ENCODE peak calls at places on chromosomes 3 and 15, in eight cellular contexts. O is tibial nerve, A is spleen, F is A549, W is upper lobe of right lung, C is adrenal gland, Z is body of pancreas, N is stomach. I is an unnamed sample. For H3K4me1, the result is how much of the 10 kb centered on the place peaks cover.

GRCh38 chr15:87591042-87591441 is 665.5 kb downstream of the NTRK3 start:
- DNase-seq in O (no peak), A (no peak), F (no peak), W (no peak), C (no peak), Z (no peak), N (no peak), I (no peak)

GRCh38 chr15:27601239-27601942 is 497.7 kb downstream of the OCA2 start:
- DNase-seq in O (no peak), A (no peak), F (no peak), W (no peak), C (no peak), Z (no peak), N (no peak), I (no peak)

GRCh38 chr3:86382556-86382955 is 608.4 kb downstream of the VGLL3 start:
- DNase-seq in O (no peak), A (no peak), F (no peak), W (no peak), C (no peak), Z (no peak), N (no peak), I (no peak)

GRCh38 chr15:32730677-32731654 is 13.2 kb downstream of the GREM1 start:
- DNase-seq in O (no peak), A (no peak), F (no peak), W (peak), C (no peak), Z (peak), N (peak), I (peak)

GRCh38 chr3:187963677-187964385 is 190.1 kb upstream of the LPP start:
- DNase-seq in O (no peak), A (no peak), F (no peak), W (no peak), C (no peak), Z (no peak), N (no peak), I (no peak)

GRCh38 chr3:101890716-101891115 is 41.4 kb downstream of the NFKBIZ start:
- DNase-seq in O (no peak), A (no peak), F (no peak), W (no peak), C (no peak), Z (no peak), N (no peak), I (no peak)

GRCh38 chr3:52317601-52318000 is 1.5 kb downstream of the DNAH1 start:
- DNase-seq in O (no peak), A (peak), F (no peak), W (peak), C (no peak), Z (peak), N (peak), I (peak)

GRCh38 chr15:45088801-45089711 is 24.9 kb downstream of the DUOX2 start:
- DNase-seq in O (no peak), A (no peak), F (no peak), W (no peak), C (peak), Z (no peak), N (no peak), I (peak)

GRCh38 chr3:102105113-102105642 is 255.9 kb downstream of the NFKBIZ start:
- DNase-seq in O (no peak), A (no peak), F (no peak), W (no peak), C (no peak), Z (no peak), N (no peak), I (no peak)

GRCh38 chr3:191331443-191331842 is 1.1 kb upstream of the UTS2B start:
- DNase-seq in O (no peak), A (no peak), F (no peak), W (no peak), C (no peak), Z (no peak), N (no peak), I (no peak)

GRCh38 chr3:10285742-10286524 is 6.8 kb downstream of the GHRL start:
- DNase-seq in O (no peak), A (no peak), F (no peak), W (no peak), C (no peak), Z (no peak), N (no peak), I (no peak)

GRCh38 chr3:191296041-191296541 is 33.1 kb upstream of the CCDC50 start:
- DNase-seq in O (no peak), A (no peak), F (no peak), W (no peak), C (no peak), Z (no peak), N (no peak), I (no peak)

GRCh38 chr3:177478170-177478859 is 281.0 kb upstream of the TBL1XR1 start:
- DNase-seq in O (no peak), A (no peak), F (peak), W (no peak), C (peak), Z (peak), N (peak), I (no peak)

GRCh38 chr3:135238866-135239434 is 443.9 kb downstream of the EPHB1 start:
- DNase-seq in O (no peak), A (no peak), F (no peak), W (no peak), C (no peak), Z (no peak), N (no peak), I (peak)

GRCh38 chr3:125062904-125063618 is 7.3 kb upstream of the HEG1 start:
- DNase-seq in O (no peak), A (no peak), F (peak), W (peak), C (no peak), Z (peak), N (peak), I (no peak)

GRCh38 chr3:89571707-89572106 is 464.3 kb downstream of the EPHA3 start:
- DNase-seq in O (no peak), A (no peak), F (no peak), W (peak), C (no peak), Z (no peak), N (no peak), I (no peak)

GRCh38 chr15:76366714-76367113 is 30.1 kb downstream of the ISL2 start:
- DNase-seq in O (no peak), A (no peak), F (no peak), W (no peak), C (no peak), Z (peak), N (no peak), I (no peak)

GRCh38 chr3:47296562-47297302 is 14.0 kb downstream of the KLHL18 start:
- DNase-seq in O (no peak), A (no peak), F (no peak), W (no peak), C (no peak), Z (no peak), N (no peak), I (no peak)

DNA sequence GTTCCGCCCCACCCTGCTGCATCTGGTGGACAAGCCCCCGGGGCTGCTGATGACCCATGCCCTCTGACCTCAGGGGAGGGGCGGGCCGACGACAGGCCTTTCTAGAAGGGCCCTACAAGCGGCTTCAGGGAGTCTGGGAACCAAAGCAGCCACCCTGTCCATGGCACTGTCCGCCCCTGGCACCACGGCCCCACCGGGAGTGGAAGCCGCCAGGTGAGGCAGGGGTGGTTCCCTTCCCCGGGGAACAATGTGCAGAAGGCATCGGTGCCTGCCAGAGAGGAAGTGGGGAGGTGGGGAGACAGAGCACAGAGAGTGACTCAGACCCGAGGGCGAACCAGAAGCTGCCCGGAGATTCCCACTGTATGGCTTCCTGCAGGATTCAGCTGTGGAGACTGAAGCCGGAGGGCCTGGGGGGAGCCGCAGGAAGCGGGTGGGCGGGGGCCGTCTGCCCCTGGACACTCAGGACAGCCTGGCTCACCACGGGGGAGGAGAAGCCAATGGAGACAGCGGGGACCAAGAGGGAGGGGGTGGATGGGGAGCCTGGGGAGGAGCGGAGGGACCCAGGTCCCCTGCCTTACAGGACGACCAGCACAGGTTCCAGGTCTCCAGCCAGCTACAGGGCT is 134.0 kb downstream of the TPRA1 start:
- DNase-seq in O (no peak), A (peak), F (no peak), W (peak), C (no peak), Z (peak), N (peak), I (peak)
- H3K4me3 ChIP-seq in O (no peak), A (peak), F (no peak), W (no peak), C (no peak), Z (no peak), N (peak), I (peak)

GRCh38 chr3:182644800-182645433 is 148.4 kb upstream of the ATP11B start:
- DNase-seq in O (no peak), A (no peak), F (no peak), W (no peak), C (no peak), Z (no peak), N (no peak), I (no peak)

GRCh38 chr3:182651461-182651860 is 141.8 kb upstream of the ATP11B start:
- DNase-seq in O (no peak), A (no peak), F (no peak), W (no peak), C (no peak), Z (no peak), N (no peak), I (no peak)

DNA sequence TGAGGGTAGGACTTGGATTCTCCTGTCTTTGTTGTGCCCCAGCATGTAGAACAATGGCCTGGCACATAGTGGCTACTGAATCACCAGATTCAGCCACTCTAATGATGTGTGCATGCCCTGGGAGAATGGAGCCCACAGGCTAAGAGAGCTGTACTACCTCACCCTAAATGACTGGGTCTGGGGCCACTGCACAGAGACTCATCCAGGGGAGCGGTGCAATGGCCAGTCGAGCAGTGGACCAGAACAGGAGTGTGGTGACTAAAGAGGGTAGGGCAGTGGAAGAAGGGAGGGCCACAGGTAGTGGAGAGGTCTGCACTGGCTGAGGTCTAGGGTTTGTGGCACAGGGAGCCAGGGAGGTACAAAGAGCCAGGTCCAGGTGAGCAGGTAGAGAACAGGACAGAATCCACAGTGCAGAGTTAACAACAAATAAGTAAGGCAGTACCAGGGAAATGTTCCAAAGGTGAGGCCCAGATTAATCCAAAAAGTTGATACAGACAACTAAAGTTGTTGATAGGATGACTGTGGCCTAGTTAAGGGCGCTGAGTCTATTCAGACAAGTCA is 142.7 kb upstream of the ATP11B start:
- DNase-seq in O (no peak), A (no peak), F (no peak), W (no peak), C (no peak), Z (no peak), N (no peak), I (no peak)
- TF ChIP-seq CTCF in O (no peak), A (no peak), F (no peak), W (no peak), C (no peak), Z (no peak), N (no peak), I (no peak)

DNA sequence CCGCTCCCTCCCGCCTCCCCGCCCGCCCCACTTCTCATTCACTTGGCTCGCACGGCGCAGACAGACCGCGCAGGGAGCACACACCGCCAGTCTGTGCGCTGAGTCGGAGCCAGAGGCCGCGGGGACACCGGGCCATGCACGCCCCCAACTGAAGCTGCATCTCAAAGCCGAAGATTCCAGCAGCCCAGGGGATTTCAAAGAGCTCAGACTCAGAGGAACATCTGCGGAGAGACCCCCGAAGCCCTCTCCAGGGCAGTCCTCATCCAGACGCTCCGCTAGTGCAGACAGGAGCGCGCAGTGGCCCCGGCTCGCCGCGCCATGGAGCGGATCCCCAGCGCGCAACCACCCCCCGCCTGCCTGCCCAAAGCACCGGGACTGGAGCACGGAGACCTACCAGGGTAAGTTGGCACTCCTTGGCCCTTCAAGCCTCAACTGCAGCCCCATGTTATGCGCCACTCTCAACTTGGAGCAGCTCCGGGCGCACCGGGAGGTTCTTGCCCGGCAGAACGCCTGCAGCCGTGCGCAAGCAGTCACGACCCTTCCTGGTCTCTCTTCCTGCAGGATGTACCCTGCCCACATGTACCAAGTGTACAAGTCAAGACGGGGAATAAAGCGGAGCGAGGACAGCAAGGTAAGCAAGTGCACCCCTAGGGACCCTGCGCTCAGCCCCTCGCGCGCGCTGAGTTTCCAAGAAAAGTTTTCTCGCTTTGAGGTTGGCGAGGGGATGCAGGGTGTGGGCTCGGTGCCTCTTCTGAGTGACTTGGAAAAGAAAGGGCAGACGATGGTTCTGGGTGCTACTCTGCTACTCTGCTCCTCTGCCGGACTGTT is at the start of gene BHLHE40:
- DNase-seq in O (no peak), A (peak), F (no peak), W (no peak), C (no peak), Z (no peak), N (no peak), I (no peak)
- H3K4me1 ChIP-seq in O (under half), A (half or more), F (under half), W (under half), C (under half), Z (half or more), N (half or more), I (under half)

GRCh38 chr3:49803464-49804140 is 541 bp downstream of the INKA1 start:
- DNase-seq in O (no peak), A (peak), F (no peak), W (no peak), C (no peak), Z (no peak), N (no peak), I (peak)
- H3K4me3 ChIP-seq in O (peak), A (peak), F (peak), W (peak), C (peak), Z (peak), N (peak), I (peak)

GRCh38 chr3:155737844-155738460 is 6.9 kb downstream of the PLCH1 start:
- DNase-seq in O (no peak), A (no peak), F (peak), W (no peak), C (no peak), Z (peak), N (peak), I (no peak)
- TF ChIP-seq CTCF in O (no peak), A (no peak), F (no peak), W (no peak), C (no peak), Z (no peak), N (no peak), I (no peak)

GRCh38 chr15:25800761-25801515 is 62.2 kb downstream of the ATP10A start:
- DNase-seq in O (no peak), A (no peak), F (no peak), W (peak), C (no peak), Z (no peak), N (no peak), I (no peak)
- H3K4me1 ChIP-seq in O (under half), A (under half), F (under half), W (under half), C (under half), Z (under half), N (under half), I (under half)

DNA sequence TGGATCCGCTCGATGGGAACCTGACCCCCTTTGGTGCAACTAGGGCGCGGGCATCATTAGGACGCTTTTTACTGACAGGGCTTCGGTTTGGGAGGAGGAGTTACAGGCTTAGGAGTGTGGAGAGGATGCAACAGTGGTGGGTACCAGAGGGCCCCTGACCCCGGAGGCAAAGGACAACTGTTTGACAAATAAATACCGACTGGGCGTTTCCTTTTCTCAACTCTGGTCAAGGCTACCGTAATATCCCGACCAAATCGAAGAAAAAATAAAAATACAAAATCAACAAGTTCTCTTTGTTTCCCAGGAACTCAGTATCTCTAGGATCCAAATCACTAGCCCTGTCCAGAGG is 349 bp upstream of the DGKG start:
- DNase-seq in O (no peak), A (no peak), F (peak), W (no peak), C (no peak), Z (no peak), N (no peak), I (no peak)
- H3K4me3 ChIP-seq in O (peak), A (peak), F (peak), W (peak), C (peak), Z (no peak), N (peak), I (peak)

DNA sequence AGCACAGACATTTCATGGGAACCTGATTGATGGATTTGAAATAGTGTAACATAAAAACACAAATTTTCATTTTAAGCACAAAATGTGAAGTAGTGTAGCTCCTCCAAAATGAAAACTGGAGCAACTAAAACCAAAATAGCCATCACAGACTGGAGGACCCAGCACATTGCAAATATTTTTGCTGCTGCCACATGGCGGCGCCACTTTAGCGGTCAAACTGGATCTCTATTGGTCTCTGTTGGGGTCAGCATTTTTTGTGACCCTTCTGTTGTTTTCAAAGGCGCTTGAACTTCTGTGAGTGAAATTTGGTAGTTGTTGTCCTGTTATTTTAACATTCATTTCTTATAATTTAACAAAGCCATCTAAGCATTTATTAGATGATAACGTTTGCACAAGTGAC is 259.9 kb downstream of the IL20RB start:
- DNase-seq in O (no peak), A (no peak), F (no peak), W (no peak), C (no peak), Z (no peak), N (no peak), I (peak)
- TF ChIP-seq CTCF in O (no peak), A (no peak), F (no peak), W (peak), C (no peak), Z (no peak), N (no peak), I (peak)

DNA sequence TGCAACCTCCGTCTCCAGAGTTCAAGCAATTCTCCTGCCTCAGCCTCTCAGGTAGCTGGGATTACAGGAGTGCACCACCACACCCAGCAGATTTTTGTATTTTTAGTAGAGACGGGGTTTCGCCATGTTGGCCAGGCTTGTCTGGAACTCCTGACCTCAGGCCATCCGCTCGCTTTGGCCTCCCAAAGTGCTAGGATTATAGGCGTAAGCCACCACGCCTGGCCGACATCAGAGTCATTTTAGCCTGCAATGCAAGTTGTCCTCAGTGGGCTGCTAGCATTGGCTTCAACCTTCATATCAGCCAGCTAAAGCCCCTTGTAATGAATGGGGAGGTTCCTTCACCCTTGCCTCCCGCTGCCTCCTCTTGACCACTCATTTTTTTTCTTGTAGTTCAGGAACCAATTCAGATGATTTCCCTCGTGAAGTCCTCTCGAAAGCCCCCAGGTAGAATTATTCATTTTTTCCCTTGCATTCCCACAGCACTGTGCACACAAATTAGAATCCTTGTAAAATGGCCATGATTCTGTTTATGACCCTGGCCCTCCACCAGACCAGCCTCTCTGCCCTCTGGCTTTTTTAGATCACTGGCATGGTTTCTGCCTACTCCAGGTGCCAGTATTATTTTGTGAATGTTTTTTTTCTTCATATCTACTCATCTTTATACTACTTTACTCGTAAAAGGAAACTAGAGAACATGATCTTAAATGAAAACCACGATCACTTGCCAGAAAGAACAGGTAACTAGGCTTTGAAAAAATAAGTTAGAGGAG is 29.1 kb downstream of the FLNB start:
- DNase-seq in O (no peak), A (peak), F (no peak), W (no peak), C (no peak), Z (no peak), N (no peak), I (no peak)
- H3K4me1 ChIP-seq in O (under half), A (half or more), F (half or more), W (under half), C (under half), Z (under half), N (half or more), I (under half)